ENCODE peak calls at places on chromosomes 16 and 17, in ten cellular contexts. One of them, this sample, is unnamed.

GRCh38 chr17:57655564-57655963 is 89.5 kb downstream of the CCDC182 start:
- DNase-seq in A549: no peak
- DNase-seq in kidney: no peak
- DNase-seq in HL-60: no peak
- DNase-seq in fibroblast of lung: no peak
- DNase-seq in upper lobe of right lung: no peak
- DNase-seq in upper lobe of left lung: no peak
- DNase-seq in endothelial cell of umbilical vein: no peak
- DNase-seq in dorsolateral prefrontal cortex: no peak
- DNase-seq in psoas muscle: no peak
- DNase-seq in this sample: no peak

GRCh38 chr17:19409509-19409908 is 1.5 kb upstream of the RNF112 start:
- DNase-seq in A549: no peak
- DNase-seq in kidney: no peak
- DNase-seq in HL-60: no peak
- DNase-seq in fibroblast of lung: no peak
- DNase-seq in upper lobe of right lung: no peak
- DNase-seq in upper lobe of left lung: no peak
- DNase-seq in endothelial cell of umbilical vein: no peak
- DNase-seq in dorsolateral prefrontal cortex: peak; percentile 69
- DNase-seq in psoas muscle: no peak
- DNase-seq in this sample: no peak

GRCh38 chr16:53482123-53482522 is 20.9 kb downstream of the AKTIP start:
- DNase-seq in A549: no peak
- DNase-seq in kidney: no peak
- DNase-seq in HL-60: peak; percentile 92
- DNase-seq in fibroblast of lung: no peak
- DNase-seq in upper lobe of right lung: no peak
- DNase-seq in upper lobe of left lung: no peak
- DNase-seq in endothelial cell of umbilical vein: peak; percentile 61
- DNase-seq in dorsolateral prefrontal cortex: no peak
- DNase-seq in psoas muscle: no peak
- DNase-seq in this sample: no peak

GRCh38 chr17:63232565-63233310 is 213.4 kb downstream of the CYB561 start:
- DNase-seq in A549: no peak
- DNase-seq in kidney: no peak
- DNase-seq in HL-60: no peak
- DNase-seq in fibroblast of lung: no peak
- DNase-seq in upper lobe of right lung: no peak
- DNase-seq in upper lobe of left lung: no peak
- DNase-seq in endothelial cell of umbilical vein: no peak
- DNase-seq in dorsolateral prefrontal cortex: no peak
- DNase-seq in psoas muscle: no peak
- DNase-seq in this sample: no peak

GRCh38 chr16:2985893-2986355 is 5.7 kb upstream of the PKMYT1 start:
- DNase-seq in A549: no peak
- DNase-seq in kidney: no peak
- DNase-seq in HL-60: no peak
- DNase-seq in fibroblast of lung: no peak
- DNase-seq in upper lobe of right lung: no peak
- DNase-seq in upper lobe of left lung: no peak
- DNase-seq in endothelial cell of umbilical vein: no peak
- DNase-seq in dorsolateral prefrontal cortex: no peak
- DNase-seq in psoas muscle: no peak
- DNase-seq in this sample: no peak

GRCh38 chr16:48232459-48233040 is 11.6 kb upstream of the LONP2 start:
- DNase-seq in A549: no peak
- DNase-seq in kidney: no peak
- DNase-seq in HL-60: no peak
- DNase-seq in fibroblast of lung: peak; percentile 14
- DNase-seq in upper lobe of right lung: no peak
- DNase-seq in upper lobe of left lung: no peak
- DNase-seq in endothelial cell of umbilical vein: no peak
- DNase-seq in dorsolateral prefrontal cortex: no peak
- DNase-seq in psoas muscle: no peak
- DNase-seq in this sample: no peak

GRCh38 chr17:45852535-45853297 is 8.0 kb downstream of the SPPL2C start:
- DNase-seq in A549: peak; percentile 57
- DNase-seq in kidney: no peak
- DNase-seq in HL-60: peak; percentile 51
- DNase-seq in fibroblast of lung: peak; percentile 66
- DNase-seq in upper lobe of right lung: peak; percentile 70
- DNase-seq in upper lobe of left lung: peak; percentile 47
- DNase-seq in endothelial cell of umbilical vein: peak; percentile 44
- DNase-seq in dorsolateral prefrontal cortex: peak; percentile 65
- DNase-seq in psoas muscle: peak; percentile 37
- DNase-seq in this sample: peak; percentile 57

GRCh38 chr17:78112508-78113471 is 15.8 kb downstream of the TMC6 start:
- DNase-seq in A549: peak; percentile 96
- DNase-seq in kidney: peak; percentile 88
- DNase-seq in HL-60: peak; percentile 74
- DNase-seq in fibroblast of lung: peak; percentile 34
- DNase-seq in upper lobe of right lung: peak; percentile 89
- DNase-seq in upper lobe of left lung: peak; percentile 84
- DNase-seq in endothelial cell of umbilical vein: peak; percentile 51
- DNase-seq in dorsolateral prefrontal cortex: peak; percentile 85
- DNase-seq in psoas muscle: peak; percentile 78
- DNase-seq in this sample: peak; percentile 88

GRCh38 chr17:29930399-29931010 is 477 bp upstream of the SSH2 start:
- DNase-seq in A549: no peak
- DNase-seq in kidney: no peak
- DNase-seq in HL-60: no peak
- DNase-seq in fibroblast of lung: peak; percentile 60
- DNase-seq in upper lobe of right lung: no peak
- DNase-seq in upper lobe of left lung: peak; percentile 27
- DNase-seq in endothelial cell of umbilical vein: peak; percentile 36
- DNase-seq in dorsolateral prefrontal cortex: no peak
- DNase-seq in psoas muscle: no peak
- DNase-seq in this sample: no peak

GRCh38 chr16:89723279-89724250 is 2.2 kb downstream of the ZNF276 start:
- DNase-seq in A549: no peak
- DNase-seq in kidney: no peak
- DNase-seq in HL-60: no peak
- DNase-seq in fibroblast of lung: peak; percentile 24
- DNase-seq in upper lobe of right lung: no peak
- DNase-seq in upper lobe of left lung: peak; percentile 41
- DNase-seq in endothelial cell of umbilical vein: peak; percentile 23
- DNase-seq in dorsolateral prefrontal cortex: peak; percentile 96
- DNase-seq in psoas muscle: no peak
- DNase-seq in this sample: no peak

GRCh38 chr16:23254338-23254737 is 47.8 kb upstream of the SCNN1B start:
- DNase-seq in A549: no peak
- DNase-seq in kidney: no peak
- DNase-seq in HL-60: no peak
- DNase-seq in fibroblast of lung: no peak
- DNase-seq in upper lobe of right lung: no peak
- DNase-seq in upper lobe of left lung: no peak
- DNase-seq in endothelial cell of umbilical vein: no peak
- DNase-seq in dorsolateral prefrontal cortex: no peak
- DNase-seq in psoas muscle: no peak
- DNase-seq in this sample: no peak

GRCh38 chr17:73560661-73561060 is 83.6 kb downstream of the SDK2 start:
- DNase-seq in A549: no peak
- DNase-seq in kidney: no peak
- DNase-seq in HL-60: no peak
- DNase-seq in fibroblast of lung: no peak
- DNase-seq in upper lobe of right lung: no peak
- DNase-seq in upper lobe of left lung: no peak
- DNase-seq in endothelial cell of umbilical vein: no peak
- DNase-seq in dorsolateral prefrontal cortex: no peak
- DNase-seq in psoas muscle: no peak
- DNase-seq in this sample: no peak

GRCh38 chr17:68353121-68353521 is 61.8 kb downstream of the ARSG start:
- DNase-seq in A549: no peak
- DNase-seq in kidney: no peak
- DNase-seq in HL-60: no peak
- DNase-seq in fibroblast of lung: no peak
- DNase-seq in upper lobe of right lung: no peak
- DNase-seq in upper lobe of left lung: no peak
- DNase-seq in endothelial cell of umbilical vein: no peak
- DNase-seq in dorsolateral prefrontal cortex: no peak
- DNase-seq in psoas muscle: no peak
- DNase-seq in this sample: no peak

GRCh38 chr17:68593331-68593710 is 7.8 kb downstream of the FAM20A start:
- DNase-seq in A549: no peak
- DNase-seq in kidney: no peak
- DNase-seq in HL-60: no peak
- DNase-seq in fibroblast of lung: no peak
- DNase-seq in upper lobe of right lung: no peak
- DNase-seq in upper lobe of left lung: no peak
- DNase-seq in endothelial cell of umbilical vein: no peak
- DNase-seq in dorsolateral prefrontal cortex: no peak
- DNase-seq in psoas muscle: no peak
- DNase-seq in this sample: no peak

DNA sequence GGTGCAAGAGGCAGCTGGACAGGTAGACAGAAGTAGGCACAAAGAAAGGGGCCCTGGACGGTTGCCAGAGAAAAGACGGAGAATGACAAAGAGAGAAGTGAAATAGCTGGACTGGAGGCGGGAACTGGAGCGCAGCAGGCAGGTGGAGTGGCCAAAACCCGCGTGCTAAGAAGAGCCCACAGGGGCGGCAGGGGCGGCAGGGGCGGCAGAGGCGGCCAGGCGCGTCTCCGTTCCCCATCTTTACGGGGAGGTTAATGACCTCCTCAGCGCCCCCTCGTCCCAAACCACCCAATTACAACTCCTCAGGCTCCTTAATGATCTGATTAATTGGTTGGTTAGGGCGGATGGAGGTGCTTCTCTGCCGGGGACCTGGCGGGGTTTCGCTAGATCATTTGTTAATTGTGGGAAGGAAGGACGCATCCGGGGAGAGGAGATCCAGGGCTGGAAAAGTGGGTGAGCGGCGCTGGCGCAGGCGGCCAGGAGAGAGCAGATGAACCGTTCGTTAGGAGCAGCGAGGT is 15.4 kb upstream of the HOXB9 start:
- DNase-seq in A549: no peak
- DNase-seq in kidney: no peak
- DNase-seq in HL-60: no peak
- DNase-seq in fibroblast of lung: no peak
- DNase-seq in upper lobe of right lung: no peak
- DNase-seq in upper lobe of left lung: no peak
- DNase-seq in endothelial cell of umbilical vein: no peak
- DNase-seq in dorsolateral prefrontal cortex: no peak
- DNase-seq in psoas muscle: no peak
- DNase-seq in this sample: no peak
- TF ChIP-seq CTCF in A549: no peak
- TF ChIP-seq CTCF in kidney: no peak
- TF ChIP-seq CTCF in HL-60: no peak
- TF ChIP-seq CTCF in fibroblast of lung: no peak
- TF ChIP-seq CTCF in upper lobe of right lung: no peak
- TF ChIP-seq CTCF in upper lobe of left lung: no peak
- TF ChIP-seq CTCF in endothelial cell of umbilical vein: no peak
- TF ChIP-seq CTCF in dorsolateral prefrontal cortex: no peak
- TF ChIP-seq CTCF in psoas muscle: no peak
- TF ChIP-seq CTCF in this sample: no peak

GRCh38 chr17:42386784-42387183 is 1.5 kb downstream of the STAT3 start:
- DNase-seq in A549: no peak
- DNase-seq in kidney: no peak
- DNase-seq in HL-60: no peak
- DNase-seq in fibroblast of lung: no peak
- DNase-seq in upper lobe of right lung: no peak
- DNase-seq in upper lobe of left lung: no peak
- DNase-seq in endothelial cell of umbilical vein: no peak
- DNase-seq in dorsolateral prefrontal cortex: no peak
- DNase-seq in psoas muscle: no peak
- DNase-seq in this sample: no peak
- TF ChIP-seq CTCF in A549: no peak
- TF ChIP-seq CTCF in kidney: no peak
- TF ChIP-seq CTCF in HL-60: no peak
- TF ChIP-seq CTCF in fibroblast of lung: no peak
- TF ChIP-seq CTCF in upper lobe of right lung: no peak
- TF ChIP-seq CTCF in upper lobe of left lung: no peak
- TF ChIP-seq CTCF in endothelial cell of umbilical vein: no peak
- TF ChIP-seq CTCF in dorsolateral prefrontal cortex: no peak
- TF ChIP-seq CTCF in psoas muscle: no peak
- TF ChIP-seq CTCF in this sample: no peak

DNA sequence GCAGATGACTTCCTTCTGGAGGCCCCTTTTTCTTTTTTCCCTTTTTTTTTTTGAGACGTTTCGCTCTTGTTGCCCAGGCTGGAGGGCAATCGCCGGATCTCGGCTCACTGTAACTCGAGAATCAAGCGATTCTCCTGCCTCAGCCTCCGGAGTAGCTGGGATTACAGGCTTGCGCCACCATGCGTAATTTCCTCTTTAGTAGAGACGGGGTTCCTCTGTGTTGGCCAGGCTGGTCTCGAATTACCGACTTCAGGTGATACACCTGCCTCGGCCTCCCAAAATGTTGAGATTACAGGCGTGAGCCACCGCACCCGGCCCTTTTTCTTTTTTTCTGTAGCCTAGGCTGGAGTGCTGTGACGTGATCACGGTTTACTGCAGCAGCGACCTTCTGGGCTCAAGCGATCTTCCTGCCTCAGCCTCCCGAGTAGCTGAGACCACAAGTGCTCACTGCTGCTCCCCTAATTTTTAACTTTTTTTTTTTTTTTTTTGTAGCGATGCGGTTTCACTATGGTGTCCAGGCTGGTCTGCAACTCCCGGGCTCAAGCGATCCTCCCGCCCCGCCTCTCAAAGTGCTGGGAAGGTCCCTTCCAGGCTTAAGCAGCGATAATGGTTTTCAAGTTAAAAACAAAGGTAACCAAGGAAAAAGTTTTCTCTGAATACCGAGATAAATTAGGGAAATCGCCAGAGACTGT is 956 bp upstream of the IST1 start:
- DNase-seq in A549: no peak
- DNase-seq in kidney: peak; percentile 77
- DNase-seq in HL-60: peak; percentile 83
- DNase-seq in fibroblast of lung: peak; percentile 71
- DNase-seq in upper lobe of right lung: peak; percentile 75
- DNase-seq in upper lobe of left lung: peak; percentile 80
- DNase-seq in endothelial cell of umbilical vein: peak; percentile 77
- DNase-seq in dorsolateral prefrontal cortex: peak; percentile 67
- DNase-seq in psoas muscle: peak; percentile 29
- DNase-seq in this sample: no peak
- TF ChIP-seq CTCF in A549: peak; percentile 13
- TF ChIP-seq CTCF in kidney: no peak
- TF ChIP-seq CTCF in HL-60: no peak
- TF ChIP-seq CTCF in fibroblast of lung: no peak
- TF ChIP-seq CTCF in upper lobe of right lung: no peak
- TF ChIP-seq CTCF in upper lobe of left lung: peak; percentile 6
- TF ChIP-seq CTCF in endothelial cell of umbilical vein: no peak
- TF ChIP-seq CTCF in dorsolateral prefrontal cortex: no peak
- TF ChIP-seq CTCF in psoas muscle: no peak
- TF ChIP-seq CTCF in this sample: peak; percentile 6

DNA sequence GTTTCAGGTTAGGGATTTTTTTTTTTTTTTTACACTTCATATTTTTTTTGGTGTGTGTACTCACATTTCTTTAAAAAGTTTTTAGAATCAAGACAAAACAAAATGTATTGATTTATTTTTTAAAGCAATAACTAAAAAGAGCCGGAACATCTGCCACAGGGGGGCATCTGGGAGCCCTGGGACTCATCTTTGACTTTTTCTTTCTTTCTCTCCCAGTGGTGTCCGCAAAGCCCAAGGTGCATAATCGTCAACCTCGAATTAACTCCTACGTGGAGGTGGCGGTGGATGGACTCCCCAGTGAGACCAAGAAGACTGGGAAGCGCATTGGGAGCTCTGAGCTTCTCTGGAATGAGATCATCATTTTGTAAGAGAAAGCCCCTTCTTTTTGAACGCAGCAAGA is 36.3 kb downstream of the WWP2 start:
- DNase-seq in A549: no peak
- DNase-seq in kidney: no peak
- DNase-seq in HL-60: no peak
- DNase-seq in fibroblast of lung: peak; percentile 21
- DNase-seq in upper lobe of right lung: peak; percentile 11
- DNase-seq in upper lobe of left lung: no peak
- DNase-seq in endothelial cell of umbilical vein: no peak
- DNase-seq in dorsolateral prefrontal cortex: peak; percentile 49
- DNase-seq in psoas muscle: no peak
- DNase-seq in this sample: no peak
- TF ChIP-seq CTCF in A549: peak; percentile 36
- TF ChIP-seq CTCF in kidney: no peak
- TF ChIP-seq CTCF in HL-60: no peak
- TF ChIP-seq CTCF in fibroblast of lung: peak; percentile 50
- TF ChIP-seq CTCF in upper lobe of right lung: peak; percentile 15
- TF ChIP-seq CTCF in upper lobe of left lung: no peak
- TF ChIP-seq CTCF in endothelial cell of umbilical vein: peak; percentile 9
- TF ChIP-seq CTCF in dorsolateral prefrontal cortex: peak; percentile 54
- TF ChIP-seq CTCF in psoas muscle: peak; percentile 26
- TF ChIP-seq CTCF in this sample: peak; percentile 36

This sample was measured in progenitor cell of endocrine pancreas.